ENCODE peak calls at places on chromosomes 2 and 18, in five cellular contexts. I, E, Y, K and R are unnamed samples.

GRCh38 chr2:176763111-176763510 is 449.5 kb upstream of the HNRNPA3 start:
- DNase-seq in I (no peak), E (no peak), Y (no peak), K (no peak), R (no peak)

GRCh38 chr2:36438454-36438977 is 82.9 kb downstream of the CRIM1 start:
- DNase-seq in Y (peak), E (no peak), K (no peak), I (peak), R (peak)

GRCh38 chr2:238894950-238895298 is 47.0 kb downstream of the TWIST2 start:
- DNase-seq in E (no peak), I (no peak), K (no peak), Y (no peak), R (no peak)

GRCh38 chr2:212894026-212894425 is 257.4 kb downstream of the IKZF2 start:
- DNase-seq in I (no peak), Y (no peak), E (no peak), K (no peak), R (no peak)

GRCh38 chr2:42960835-42961165 is 168.4 kb upstream of the HAAO start:
- DNase-seq in K (no peak), E (no peak), Y (no peak), I (no peak), R (no peak)

GRCh38 chr18:31034541-31034940 is 8.0 kb downstream of the DSC3 start:
- DNase-seq in K (no peak), Y (no peak), I (no peak), E (no peak), R (no peak)

GRCh38 chr18:32380559-32380958 is 90.1 kb downstream of the GAREM1 start:
- DNase-seq in E (no peak), Y (no peak), I (no peak), K (no peak), R (no peak)

GRCh38 chr2:241946306-241947003 is 76.9 kb downstream of the RTP5 start:
- DNase-seq in Y (no peak), I (no peak), K (no peak), E (no peak), R (no peak)

GRCh38 chr2:15809504-15809903 is 130.8 kb upstream of the MYCN start:
- DNase-seq in K (no peak), Y (no peak), I (no peak), E (no peak), R (no peak)

GRCh38 chr18:73101977-73102376 is 234.2 kb upstream of the NETO1 start:
- DNase-seq in Y (no peak), K (no peak), E (no peak), I (peak), R (no peak)

GRCh38 chr18:42893991-42894390 is 221.5 kb downstream of the RIT2 start:
- DNase-seq in E (no peak), I (no peak), Y (no peak), K (no peak), R (no peak)

GRCh38 chr2:31950946-31951562 is 59.8 kb downstream of the MEMO1 start:
- DNase-seq in K (no peak), E (no peak), I (no peak), Y (no peak), R (no peak)

GRCh38 chr18:79899609-79900435 is 51.6 kb downstream of the SLC66A2 start:
- DNase-seq in E (no peak), I (no peak), K (peak), Y (no peak), R (no peak)

GRCh38 chr2:173959909-173960308 is 5.3 kb downstream of the SP3 start:
- DNase-seq in K (no peak), E (no peak), Y (no peak), I (no peak), R (no peak)

GRCh38 chr18:35972197-35973000 is at the start of gene RMP24:
- DNase-seq in Y (peak), I (peak), E (peak), K (peak), R (peak)

GRCh38 chr18:30160124-30160523 is 882.4 kb downstream of the DSC3 start:
- DNase-seq in Y (no peak), E (no peak), K (no peak), I (no peak), R (no peak)

GRCh38 chr2:197315371-197315770 is 4.8 kb upstream of the ANKRD44 start:
- DNase-seq in Y (no peak), I (no peak), E (no peak), K (no peak), R (peak)

GRCh38 chr2:128302744-128303067 is 16.0 kb downstream of the HS6ST1 start:
- DNase-seq in K (no peak), E (no peak), I (no peak), Y (no peak), R (no peak)

GRCh38 chr2:57906152-57906732 is 140.4 kb upstream of the VRK2 start:
- DNase-seq in E (peak), I (peak), Y (peak), K (no peak), R (peak)

GRCh38 chr2:62576276-62576939 is 70.4 kb upstream of the TMEM17 start:
- DNase-seq in E (no peak), I (no peak), Y (peak), K (no peak), R (no peak)

GRCh38 chr2:133405252-133405651 is 163.0 kb downstream of the NCKAP5 start:
- DNase-seq in Y (peak), I (no peak), K (no peak), E (no peak), R (no peak)

GRCh38 chr2:235390108-235390815 is 103.6 kb upstream of the AGAP1 start:
- DNase-seq in I (peak), Y (no peak), K (no peak), E (no peak), R (no peak)

GRCh38 chr2:443754-444153 is 155.9 kb upstream of the ALKAL2 start:
- DNase-seq in I (no peak), E (no peak), K (no peak), Y (no peak), R (no peak)

GRCh38 chr2:231593666-231594065 is 1.0 kb downstream of the TEX44 start:
- DNase-seq in Y (no peak), I (no peak), E (no peak), K (no peak), R (no peak)

GRCh38 chr2:239267411-239267941 is 133.3 kb downstream of the HDAC4 start:
- DNase-seq in K (no peak), E (no peak), I (peak), Y (peak), R (peak)

GRCh38 chr2:217601601-217602000 is 401.2 kb downstream of the TNS1 start:
- DNase-seq in I (no peak), E (no peak), K (no peak), Y (no peak), R (no peak)

GRCh38 chr2:228401065-228401912 is 219.8 kb upstream of the SPHKAP start:
- DNase-seq in K (no peak), I (no peak), Y (no peak), E (no peak), R (no peak)

GRCh38 chr18:73670536-73670935 is 477.1 kb downstream of the FBXO15 start:
- DNase-seq in E (no peak), I (no peak), Y (no peak), K (no peak), R (no peak)

GRCh38 chr2:234823877-234824376 is 127.9 kb upstream of the SH3BP4 start:
- DNase-seq in K (no peak), E (peak), Y (peak), I (peak), R (peak)

GRCh38 chr2:22817197-22817596 is 567.8 kb upstream of the KLHL29 start:
- DNase-seq in K (no peak), Y (no peak), I (no peak), E (no peak), R (no peak)

DNA sequence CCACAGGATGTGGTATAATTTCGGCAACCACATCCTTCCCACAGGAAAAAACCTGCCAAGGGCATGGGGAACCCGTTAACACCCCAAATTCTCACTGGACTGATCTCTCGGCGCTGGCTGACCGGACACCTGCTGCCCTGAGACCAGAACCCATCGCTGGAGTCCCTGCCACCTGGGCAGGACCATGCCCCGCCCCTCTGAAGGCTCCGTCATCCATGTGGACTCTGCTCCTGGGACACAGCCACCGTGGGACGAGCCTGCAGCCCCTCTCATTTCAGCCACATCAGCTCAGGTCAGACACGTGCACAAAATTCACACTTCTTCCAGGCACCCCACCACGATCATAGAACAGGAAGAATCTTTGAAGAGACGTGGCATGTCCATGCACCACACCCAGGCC is 108.2 kb downstream of the ZNF516 start:
- DNase-seq in I (no peak), Y (no peak), E (no peak), K (no peak), R (no peak)
- H3K14ac ChIP-seq in I (no peak), Y (no peak), E (no peak), K (no peak), R (no peak)

GRCh38 chr2:149021271-149021719 is 17.2 kb upstream of the LYPD6B start:
- DNase-seq in Y (no peak), E (no peak), I (no peak), K (no peak), R (no peak)

GRCh38 chr2:149018971-149019370 is 19.5 kb upstream of the LYPD6B start:
- DNase-seq in I (no peak), E (no peak), Y (no peak), K (no peak), R (peak)

GRCh38 chr2:149021761-149022160 is 16.7 kb upstream of the LYPD6B start:
- DNase-seq in E (no peak), Y (no peak), I (no peak), K (peak), R (no peak)

GRCh38 chr2:149020432-149020851 is 18.1 kb upstream of the LYPD6B start:
- DNase-seq in I (no peak), K (no peak), Y (no peak), E (no peak), R (peak)

GRCh38 chr2:149019768-149020167 is 18.7 kb upstream of the LYPD6B start:
- DNase-seq in Y (no peak), E (no peak), K (no peak), I (no peak), R (no peak)
- H3K4me3 ChIP-seq in Y (no peak), E (no peak), K (no peak), I (no peak), R (no peak)

DNA sequence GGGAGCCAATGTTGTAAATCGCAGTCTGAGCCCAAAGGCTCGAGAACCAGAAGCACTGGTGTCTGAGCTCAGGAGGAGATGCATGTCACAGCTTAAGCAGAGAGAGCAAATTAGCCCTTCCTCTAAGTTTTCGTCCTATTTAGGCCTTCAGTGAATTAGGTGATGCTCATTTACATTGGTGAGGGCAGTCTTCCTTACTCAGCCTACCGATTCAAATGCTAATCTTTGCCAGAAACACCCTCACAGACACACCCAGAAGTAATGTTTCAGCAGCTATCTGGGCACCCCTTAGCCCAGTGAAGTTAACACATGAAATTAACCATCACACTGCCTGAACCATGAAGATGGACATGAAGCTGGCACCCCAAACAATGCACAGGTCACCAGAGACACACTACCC is 385.1 kb downstream of the STK39 start:
- DNase-seq in I (no peak), Y (no peak), E (no peak), K (no peak), R (no peak)
- H3K4me2 ChIP-seq in I (no peak), Y (no peak), E (no peak), K (peak), R (no peak)

GRCh38 chr2:138252587-138252986 is 249.0 kb upstream of the SPOPL start:
- DNase-seq in Y (no peak), E (no peak), I (no peak), K (no peak), R (no peak)
- H3K14ac ChIP-seq in Y (no peak), E (no peak), I (no peak), K (no peak), R (no peak)

GRCh38 chr2:224155896-224156295 is 116.8 kb upstream of the SERPINE2 start:
- DNase-seq in I (peak), K (no peak), E (no peak), Y (peak), R (peak)
- H3K4me3 ChIP-seq in I (no peak), K (no peak), E (no peak), Y (no peak), R (no peak)

GRCh38 chr2:155965415-155966070 is 367.0 kb downstream of the NR4A2 start:
- DNase-seq in K (no peak), I (no peak), E (no peak), Y (no peak), R (peak)
- H3K4me2 ChIP-seq in K (peak), I (no peak), E (no peak), Y (no peak), R (no peak)